ENCODE peak calls at places on chromosomes 13 and 19, in six cellular contexts. P is IMR-90, L is neuronal stem cell, Z is mesenchymal stem cell, O is H1, W is trophoblast cell. M is an unnamed sample. For H3K9me3, the result is how much of the 10 kb centered on the place peaks cover.

GRCh38 chr13:79775830-79776229 is 294.9 kb downstream of the NDFIP2 start:
- DNase-seq in Z (peak), L (peak), W (peak), O (no peak), P (peak), M (no peak)

GRCh38 chr13:110199046-110199831 is 107.7 kb downstream of the COL4A1 start:
- DNase-seq in L (no peak), Z (no peak), W (no peak), P (no peak), O (no peak), M (no peak)

GRCh38 chr19:10193666-10194499 is 870 bp downstream of the DNMT1 start:
- DNase-seq in P (peak), W (peak), O (peak), Z (peak), L (peak), M (peak)

GRCh38 chr19:2119916-2120785 is 23.4 kb downstream of the IZUMO4 start:
- DNase-seq in O (no peak), P (no peak), L (no peak), Z (no peak), W (no peak), M (no peak)

GRCh38 chr19:31054430-31054829 is 294.8 kb downstream of the TSHZ3 start:
- DNase-seq in Z (peak), P (peak), L (peak), O (peak), W (peak), M (peak)

GRCh38 chr13:95457294-95457693 is 95.2 kb upstream of the CLDN10 start:
- DNase-seq in P (peak), O (no peak), W (no peak), L (no peak), Z (peak), M (no peak)

GRCh38 chr19:15641901-15642491 is 1.3 kb downstream of the CYP4F3 start:
- DNase-seq in Z (no peak), L (no peak), O (no peak), P (no peak), W (no peak), M (no peak)

GRCh38 chr13:114339779-114340534 is 25.7 kb downstream of the CHAMP1 start:
- DNase-seq in W (peak), O (no peak), P (peak), Z (peak), L (no peak), M (no peak)

GRCh38 chr13:97506511-97506910 is 72.5 kb downstream of the RAP2A start:
- DNase-seq in Z (peak), L (no peak), O (no peak), P (peak), W (peak), M (no peak)

GRCh38 chr13:23986619-23987018 is 89.3 kb upstream of the C1QTNF9B start:
- DNase-seq in L (no peak), Z (peak), P (peak), O (no peak), W (peak), M (no peak)

GRCh38 chr13:62014299-62014698 is 598.6 kb upstream of the PCDH20 start:
- DNase-seq in P (peak), W (peak), Z (peak), L (no peak), O (no peak), M (no peak)

GRCh38 chr19:15280915-15281683 is 48.9 kb upstream of the EPHX3 start:
- DNase-seq in O (no peak), P (peak), L (peak), W (peak), Z (peak), M (no peak)

GRCh38 chr19:15913384-15913783 is 15.5 kb upstream of the CYP4F2 start:
- DNase-seq in O (no peak), L (no peak), Z (no peak), W (no peak), P (no peak), M (no peak)

DNA sequence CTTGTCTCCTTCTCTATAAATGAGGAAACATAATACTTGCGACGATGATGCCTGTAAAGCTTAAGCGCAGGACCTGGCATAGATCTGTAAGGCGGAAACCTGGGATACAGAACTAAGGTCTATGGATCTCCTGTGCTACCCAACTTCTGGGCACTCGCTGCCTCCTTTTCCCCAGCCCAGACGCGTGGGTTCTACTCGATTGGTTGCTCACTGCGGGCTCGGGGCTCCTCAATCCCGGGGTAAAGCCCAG is 616 bp upstream of the PSMC4 start:
- DNase-seq in P (no peak), O (no peak), Z (no peak), L (no peak), W (no peak), M (no peak)
- H2AK5ac ChIP-seq in P (peak), O (no peak), Z (no peak), L (peak), W (peak), M (no peak)

GRCh38 chr19:38340927-38341326 is 5.3 kb downstream of the CATSPERG start:
- DNase-seq in W (no peak), O (no peak), Z (no peak), P (no peak), L (no peak), M (no peak)
- H3K9me3 ChIP-seq in W (under half), O (under half), Z (under half), P (under half), L (under half), M (under half)

GRCh38 chr13:59354665-59355064 is 809.1 kb downstream of the DIAPH3 start:
- DNase-seq in Z (no peak), P (no peak), O (no peak), W (no peak), L (no peak), M (no peak)

GRCh38 chr13:59358014-59358413 is 805.7 kb downstream of the DIAPH3 start:
- DNase-seq in Z (peak), L (no peak), W (peak), O (no peak), P (no peak), M (no peak)

GRCh38 chr13:59356607-59357006 is 807.1 kb downstream of the DIAPH3 start:
- DNase-seq in Z (peak), W (no peak), P (peak), L (no peak), O (no peak), M (no peak)

GRCh38 chr13:59346861-59347470 is 816.8 kb downstream of the DIAPH3 start:
- DNase-seq in L (no peak), O (no peak), P (no peak), W (no peak), Z (no peak), M (peak)

DNA sequence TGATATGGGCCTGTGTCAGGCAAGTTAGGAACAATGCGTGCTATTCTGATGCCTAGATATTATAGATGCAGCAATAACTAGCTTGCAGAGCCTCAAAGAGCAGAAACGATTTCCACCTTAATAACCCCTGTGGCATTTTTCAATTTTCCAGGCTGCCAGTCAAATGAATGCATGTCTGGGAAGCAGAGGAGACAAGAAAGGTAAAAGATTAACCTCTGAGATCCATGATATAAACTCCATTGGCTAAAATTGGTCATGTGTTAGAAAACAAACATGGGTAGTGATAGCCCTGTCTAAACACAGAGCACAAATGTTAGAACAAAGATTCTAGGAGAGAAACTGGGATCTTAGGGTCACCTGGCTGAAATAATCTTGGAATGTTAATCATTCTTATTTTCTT is 811.1 kb downstream of the DIAPH3 start:
- DNase-seq in P (no peak), W (no peak), O (no peak), Z (no peak), L (no peak), M (no peak)
- H2BK120ac ChIP-seq in P (no peak), W (no peak), O (no peak), Z (no peak), L (no peak), M (no peak)

DNA sequence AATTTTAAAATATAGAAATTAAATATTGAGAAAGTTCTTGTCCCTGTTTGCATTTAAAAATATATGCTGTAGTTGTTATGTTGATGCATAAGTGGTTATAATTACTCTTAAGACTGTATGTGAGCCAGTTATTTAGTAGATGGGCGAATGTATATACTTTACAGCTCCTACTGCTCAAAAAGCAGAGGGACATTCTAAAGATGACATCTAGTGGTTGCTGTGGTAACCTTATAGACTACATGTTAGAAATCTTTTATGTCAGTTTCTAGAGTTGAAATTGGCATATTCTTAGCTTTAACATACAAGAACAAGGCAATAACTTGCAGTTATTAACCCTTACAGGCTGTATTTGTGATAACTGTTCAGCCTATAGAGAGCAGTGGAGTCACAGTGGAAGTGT is 160.5 kb downstream of the OLFM4 start:
- DNase-seq in L (no peak), Z (no peak), O (no peak), P (no peak), W (no peak), M (no peak)
- H2AK5ac ChIP-seq in L (no peak), Z (no peak), O (no peak), P (no peak), W (no peak), M (no peak)

GRCh38 chr19:57576661-57577060 is 2.0 kb downstream of the ZNF416 start:
- DNase-seq in W (no peak), L (no peak), P (no peak), Z (no peak), O (no peak), M (no peak)
- H3K9me3 ChIP-seq in W (under half), L (half or more), P (half or more), Z (half or more), O (half or more), M (half or more)

DNA sequence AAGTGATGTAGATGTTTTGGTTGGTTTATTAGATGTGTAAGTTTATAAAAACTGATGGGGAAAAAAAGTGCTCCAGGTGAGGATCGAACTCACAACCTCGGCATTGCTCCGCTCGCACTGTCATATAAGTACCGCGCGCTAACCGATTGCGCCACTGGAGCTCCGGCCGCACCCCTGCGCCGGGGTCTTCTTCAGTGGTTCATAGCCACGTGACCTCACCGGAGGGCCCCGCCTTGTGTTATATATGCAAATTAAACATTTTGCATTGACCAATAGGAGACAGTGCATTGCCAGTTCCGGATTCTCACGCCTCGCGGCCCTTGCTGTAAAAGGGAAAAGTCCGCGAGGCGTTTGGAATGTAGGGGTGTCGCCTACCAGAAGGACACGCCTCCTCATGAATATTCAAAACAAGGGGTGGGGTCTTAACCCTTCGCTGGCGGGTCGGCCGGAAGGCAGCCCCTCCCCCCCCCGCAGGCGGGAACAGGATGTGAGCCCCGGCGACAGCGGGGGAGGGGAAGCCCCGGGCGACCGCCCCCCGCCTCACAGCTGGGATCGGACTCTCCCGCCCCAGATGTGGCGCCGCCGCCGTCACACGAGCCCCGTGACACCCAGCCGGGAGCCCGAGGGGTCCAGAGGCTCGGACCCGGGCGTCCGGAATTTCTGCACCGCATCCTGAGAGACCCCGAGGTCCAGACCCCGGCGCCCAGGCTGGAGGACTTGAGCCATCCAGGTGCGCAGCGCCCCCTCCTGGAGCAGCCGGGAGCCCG is at the start of gene PLEKHG2:
- DNase-seq in Z (peak), O (peak), L (peak), W (peak), P (peak), M (peak)
- H2BK120ac ChIP-seq in Z (peak), O (no peak), L (peak), W (peak), P (peak), M (peak)

GRCh38 chr19:47226426-47227346 is 4.3 kb downstream of the BBC3 start:
- DNase-seq in W (peak), P (peak), O (peak), Z (peak), L (no peak), M (peak)
- H2AK5ac ChIP-seq in W (peak), P (peak), O (no peak), Z (peak), L (peak), M (no peak)

GRCh38 chr19:392375-392970 is 16.5 kb downstream of the C2CD4C start:
- DNase-seq in P (no peak), Z (no peak), O (no peak), W (no peak), L (no peak), M (no peak)
- H3K9me3 ChIP-seq in P (under half), Z (under half), O (under half), W (under half), L (under half), M (under half)

DNA sequence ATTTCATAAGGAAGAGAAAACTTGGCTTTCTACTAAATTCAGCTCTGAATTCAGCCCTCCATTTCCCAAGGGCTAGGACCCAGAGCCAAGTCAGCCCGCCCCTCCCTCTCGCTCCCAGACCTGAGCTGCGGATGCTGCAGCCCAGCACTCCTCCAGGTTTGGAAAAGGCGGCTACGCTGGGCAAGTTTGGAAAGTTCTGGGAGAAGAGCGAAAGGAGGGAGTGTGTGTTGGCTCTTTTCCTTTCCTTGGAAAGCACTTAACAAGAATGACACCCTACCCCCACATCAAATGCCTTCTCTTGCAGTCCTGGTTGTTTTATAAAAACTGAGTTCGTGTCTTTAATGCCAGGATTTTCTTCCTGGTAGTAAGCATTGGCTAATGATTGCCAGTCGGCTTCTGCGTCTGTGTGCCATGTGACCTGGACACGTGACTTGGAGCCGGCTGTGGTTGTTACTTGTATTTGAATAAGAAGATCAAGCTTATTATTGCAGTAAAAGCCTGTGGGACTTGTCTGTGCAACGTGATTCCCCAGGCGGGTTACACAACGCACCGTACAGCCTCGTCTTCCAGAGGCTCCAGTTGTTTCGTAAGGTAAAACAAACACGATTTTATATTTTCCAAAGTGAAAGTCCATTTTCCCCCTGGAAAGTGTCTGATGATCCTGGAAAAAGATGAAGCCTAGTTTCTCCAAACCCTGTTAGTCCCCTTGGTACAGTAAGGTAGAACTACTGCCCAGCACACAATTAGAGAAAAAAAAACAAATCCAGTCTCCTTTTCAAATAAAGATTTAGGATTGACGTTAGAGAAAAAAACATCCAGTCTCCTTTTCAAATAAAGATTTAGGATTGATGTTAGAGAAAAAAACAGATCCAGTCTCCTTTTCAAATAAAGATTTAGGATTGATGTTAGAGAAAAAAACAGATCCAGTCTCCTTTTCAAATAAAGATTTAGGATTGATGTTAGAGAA is 26.8 kb upstream of the UBE2L5 start:
- DNase-seq in Z (peak), L (peak), O (peak), P (peak), W (peak), M (peak)
- H2BK120ac ChIP-seq in Z (peak), L (no peak), O (no peak), P (peak), W (no peak), M (no peak)

GRCh38 chr13:48539550-48539949 is 6.7 kb upstream of the RCBTB2 start:
- DNase-seq in O (no peak), L (no peak), W (no peak), P (no peak), Z (no peak), M (no peak)
- H2AK5ac ChIP-seq in O (no peak), L (no peak), W (no peak), P (no peak), Z (no peak), M (no peak)